ENCODE peak calls at places on chromosomes 12 and 14, in five cellular contexts. I, W, R, T and E are unnamed samples.

GRCh38 chr14:33717866-33718265 is 233.0 kb downstream of the EGLN3 start:
- DNase-seq in I (no peak), W (no peak), R (no peak), T (no peak), E (no peak)

GRCh38 chr12:50647031-50647430 is 116.9 kb upstream of the ATF1 start:
- DNase-seq in I (no peak), W (no peak), R (no peak), T (no peak), E (no peak)

GRCh38 chr12:113333111-113333750 is 1.7 kb downstream of the SLC8B1 start:
- DNase-seq in I (no peak), W (no peak), R (no peak), T (no peak), E (no peak)

GRCh38 chr12:118397693-118398440 is 21.5 kb downstream of the SUDS3 start:
- DNase-seq in I (no peak), W (no peak), R (no peak), T (no peak), E (no peak)

GRCh38 chr12:7645395-7646177 is 20.1 kb downstream of the APOBEC1 start:
- DNase-seq in I (no peak), W (peak), R (no peak), T (no peak), E (no peak)

GRCh38 chr12:76413121-76413520 is 64.9 kb upstream of the BBS10 start:
- DNase-seq in I (no peak), W (no peak), R (no peak), T (no peak), E (no peak)

GRCh38 chr12:108826807-108827721 is 30.3 kb downstream of the SSH1 start:
- DNase-seq in I (no peak), W (no peak), R (no peak), T (no peak), E (no peak)

GRCh38 chr14:92922155-92922735 is 705 bp upstream of the CHGA start:
- DNase-seq in I (no peak), W (no peak), R (no peak), T (no peak), E (no peak)

GRCh38 chr12:90229771-90230170 is 521.1 kb upstream of the ATP2B1 start:
- DNase-seq in I (no peak), W (no peak), R (no peak), T (no peak), E (no peak)

GRCh38 chr14:32565256-32565655 is 236.2 kb downstream of the AKAP6 start:
- DNase-seq in I (no peak), W (no peak), R (no peak), T (no peak), E (peak)

GRCh38 chr12:47276253-47277070 is 196.7 kb upstream of the AMIGO2 start:
- DNase-seq in I (peak), W (peak), R (peak), T (no peak), E (no peak)

GRCh38 chr12:75722714-75723200 is 211.3 kb upstream of the KRR1 start:
- DNase-seq in I (no peak), W (peak), R (no peak), T (peak), E (no peak)

GRCh38 chr12:113860950-113861349 is 105.2 kb downstream of the RBM19 start:
- DNase-seq in I (no peak), W (no peak), R (no peak), T (peak), E (no peak)